ENCODE peak calls at places on chromosomes 13 and 19, in seven cellular contexts. V, R, U, G, M, I and L are unnamed samples.

GRCh38 chr19:2561895-2562294 is 86.0 kb downstream of the GADD45B start:
- DNase-seq in V (no peak), R (peak; percentile 69), U (peak; percentile 60), G (no peak), M (no peak), I (no peak), L (no peak)

GRCh38 chr13:29230446-29230845 is 365.0 kb downstream of the SLC7A1 start:
- DNase-seq in V (no peak), R (no peak), U (no peak), G (no peak), M (no peak), I (no peak), L (no peak)

GRCh38 chr13:74886496-74886895 is 595.5 kb downstream of the TBC1D4 start:
- DNase-seq in V (no peak), R (no peak), U (no peak), G (peak; percentile 35), M (peak; percentile 15), I (no peak), L (peak; percentile 62)

GRCh38 chr13:73898276-73898675 is 235.9 kb downstream of the KLF12 start:
- DNase-seq in V (no peak), R (no peak), U (no peak), G (no peak), M (no peak), I (no peak), L (no peak)

GRCh38 chr19:1671716-1672037 is 19.3 kb upstream of the TCF3 start:
- DNase-seq in V (no peak), R (no peak), U (no peak), G (no peak), M (no peak), I (no peak), L (no peak)

GRCh38 chr13:70173236-70173959 is 65.1 kb upstream of the KLHL1 start:
- DNase-seq in V (no peak), R (no peak), U (no peak), G (no peak), M (no peak), I (no peak), L (peak; percentile 8)

GRCh38 chr19:19459707-19460251 is 54.3 kb downstream of the GATAD2A start:
- DNase-seq in V (no peak), R (peak; percentile 73), U (peak; percentile 75), G (peak; percentile 79), M (no peak), I (no peak), L (peak; percentile 60)

GRCh38 chr13:112740502-112741131 is 50.8 kb downstream of the ATP11A start:
- DNase-seq in V (no peak), R (no peak), U (peak; percentile 89), G (peak; percentile 76), M (no peak), I (peak; percentile 39), L (peak; percentile 45)

GRCh38 chr13:30581582-30581981 is 36.1 kb upstream of the USPL1 start:
- DNase-seq in V (no peak), R (no peak), U (no peak), G (peak; percentile 8), M (peak; percentile 20), I (no peak), L (no peak)

GRCh38 chr13:112688560-112689497 is 1.0 kb upstream of the ATP11A start:
- DNase-seq in V (no peak), R (peak; percentile 32), U (peak; percentile 58), G (no peak), M (no peak), I (no peak), L (peak; percentile 2)

GRCh38 chr13:39329182-39329639 is 273.8 kb downstream of the LHFPL6 start:
- DNase-seq in V (no peak), R (no peak), U (no peak), G (no peak), M (no peak), I (no peak), L (no peak)

GRCh38 chr13:96898212-96898611 is 96.1 kb downstream of the OXGR1 start:
- DNase-seq in V (no peak), R (no peak), U (no peak), G (no peak), M (no peak), I (no peak), L (peak; percentile 43)

GRCh38 chr13:72886272-72887062 is 104.5 kb downstream of the PIBF1 start:
- DNase-seq in V (no peak), R (no peak), U (no peak), G (no peak), M (no peak), I (no peak), L (no peak)

GRCh38 chr19:4877753-4878490 is 10.5 kb upstream of the PLIN3 start:
- DNase-seq in V (peak; percentile 21), R (no peak), U (peak; percentile 80), G (no peak), M (no peak), I (peak; percentile 86), L (peak; percentile 43)

GRCh38 chr13:92622905-92623304 is 603.7 kb upstream of the GPC6 start:
- DNase-seq in V (no peak), R (no peak), U (no peak), G (no peak), M (no peak), I (no peak), L (no peak)

GRCh38 chr13:92621985-92622384 is 604.6 kb upstream of the GPC6 start:
- DNase-seq in V (no peak), R (no peak), U (no peak), G (no peak), M (no peak), I (no peak), L (no peak)

GRCh38 chr13:92626274-92626673 is 600.3 kb upstream of the GPC6 start:
- DNase-seq in V (no peak), R (no peak), U (no peak), G (no peak), M (no peak), I (no peak), L (no peak)
- TF ChIP-seq CTCF in V (no peak), R (no peak), U (no peak), G (no peak), M (no peak), I (no peak), L (no peak)

DNA sequence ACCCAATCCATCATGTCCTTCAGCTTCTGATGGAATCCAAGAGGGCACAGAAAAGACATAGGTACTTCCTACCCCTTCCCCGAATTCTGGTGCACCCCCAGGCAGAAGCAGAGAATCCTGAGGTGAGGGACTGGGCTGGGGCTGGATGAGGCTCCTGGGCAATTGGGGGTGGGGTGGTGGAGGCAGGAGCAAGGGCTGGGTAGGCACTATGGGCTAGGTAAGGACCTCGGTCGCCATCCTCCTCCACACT is 2.8 kb upstream of the KCNC3 start:
- DNase-seq in V (no peak), R (no peak), U (no peak), G (no peak), M (no peak), I (no peak), L (no peak)
- H3K4me3 ChIP-seq in V (peak overlapping the region; percentile 66), R (no peak overlapping the region), U (peak overlapping the region; percentile 79), G (no peak overlapping the region), M (no peak overlapping the region), I (no peak overlapping the region), L (no peak overlapping the region)

GRCh38 chr13:51583875-51584730 is at the start of gene WDFY2:
- DNase-seq in V (peak; percentile 99), R (peak; percentile 99), U (peak; percentile 100), G (peak; percentile 100), M (peak; percentile 99), I (peak; percentile 100), L (peak; percentile 100)

GRCh38 chr13:51584731-51585191 is 499 bp downstream of the WDFY2 start:
- DNase-seq in V (peak; percentile 15), R (peak; percentile 70), U (no peak), G (peak; percentile 37), M (peak; percentile 66), I (peak; percentile 55), L (peak; percentile 65)

GRCh38 chr13:51587372-51587771 is 3.1 kb downstream of the WDFY2 start:
- DNase-seq in V (no peak), R (no peak), U (no peak), G (no peak), M (no peak), I (no peak), L (no peak)

GRCh38 chr13:51585234-51585672 is 991 bp downstream of the WDFY2 start:
- DNase-seq in V (no peak), R (no peak), U (no peak), G (no peak), M (no peak), I (no peak), L (peak; percentile 30)

GRCh38 chr13:51585696-51586095 is 1.4 kb downstream of the WDFY2 start:
- DNase-seq in V (no peak), R (no peak), U (no peak), G (peak; percentile 41), M (no peak), I (no peak), L (peak; percentile 62)
- TF ChIP-seq CTCF in V (no peak), R (no peak), U (no peak), G (no peak), M (no peak), I (no peak), L (no peak)

GRCh38 chr19:3585301-3586123 is at the start of gene GIPC3:
- DNase-seq in V (no peak), R (no peak), U (no peak), G (no peak), M (no peak), I (no peak), L (no peak)
- H3K4me3 ChIP-seq in V (peak within 1 kb of the TSS; percentile 57), R (peak within 1 kb of the TSS; percentile 45), U (peak within 1 kb of the TSS; percentile 49), G (peak within 1 kb of the TSS; percentile 15), M (peak within 1 kb of the TSS; percentile 34), I (peak within 1 kb of the TSS; percentile 36), L (peak within 1 kb of the TSS; percentile 36)

GRCh38 chr13:33763021-33763420 is 54.9 kb upstream of the RFC3 start:
- DNase-seq in V (no peak), R (no peak), U (no peak), G (no peak), M (no peak), I (no peak), L (peak; percentile 46)

GRCh38 chr13:33764716-33765115 is 53.2 kb upstream of the RFC3 start:
- DNase-seq in V (no peak), R (no peak), U (no peak), G (no peak), M (no peak), I (peak; percentile 30), L (no peak)

GRCh38 chr13:33757713-33758112 is 60.2 kb upstream of the RFC3 start:
- DNase-seq in V (no peak), R (no peak), U (no peak), G (no peak), M (no peak), I (no peak), L (no peak)

GRCh38 chr13:33758113-33758512 is 59.8 kb upstream of the RFC3 start:
- DNase-seq in V (no peak), R (no peak), U (no peak), G (no peak), M (no peak), I (no peak), L (no peak)

GRCh38 chr13:33761744-33762143 is 56.2 kb upstream of the RFC3 start:
- DNase-seq in V (no peak), R (no peak), U (no peak), G (peak; percentile 7), M (peak; percentile 26), I (no peak), L (peak; percentile 52)
- TF ChIP-seq CTCF in V (no peak), R (no peak), U (no peak), G (peak; percentile 26), M (no peak), I (no peak), L (peak; percentile 28)

GRCh38 chr13:109780880-109781383 is 5.5 kb downstream of the IRS2 start:
- DNase-seq in V (no peak), R (no peak), U (no peak), G (no peak), M (no peak), I (no peak), L (no peak)
- H3K4me3 ChIP-seq in V (peak overlapping the region; percentile 80), R (no peak overlapping the region), U (peak overlapping the region; percentile 69), G (peak overlapping the region; percentile 90), M (peak overlapping the region; percentile 89), I (peak overlapping the region; percentile 48), L (peak overlapping the region; percentile 51)

GRCh38 chr19:16200038-16200775 is 2.5 kb downstream of the AP1M1 start:
- DNase-seq in V (no peak), R (no peak), U (no peak), G (peak; percentile 38), M (peak; percentile 35), I (no peak), L (no peak)
- TF ChIP-seq CTCF in V (no peak), R (no peak), U (no peak), G (no peak), M (no peak), I (no peak), L (no peak)